ENCODE peak calls at places on chromosomes 5 and 9, in seven cellular contexts. H is stimulated activated CD4-positive, alpha-beta T cell treated with anti-CD3 and anti-CD28 coated beads, Interleukin-2, amount 100 ng/mL, for 24 hours; Q is NCI-H774; L is stimulated activated naive CD8-positive, alpha-beta T cell treated with anti-CD3 and anti-CD28 coated beads, Interleukin-15, amount 100 ng/mL, for 72 hours; Z is GM19239; G is GM03348; O is NCI-H2029. E is an unnamed sample.

GRCh38 chr9:136243631-136244030 is 2.0 kb downstream of the QSOX2 start:
- DNase-seq in Z (no peak), G (no peak), O (no peak), H (no peak), L (no peak), Q (no peak), E (no peak)

GRCh38 chr5:28766565-28767158 is 1728.3 kb upstream of the CDH9 start:
- DNase-seq in O (peak; percentile 6), H (no peak), L (no peak), Q (peak; percentile 49), G (peak; percentile 11), Z (no peak), E (peak; percentile 1)

GRCh38 chr5:73826301-73826700 is 200.3 kb downstream of the ARHGEF28 start:
- DNase-seq in L (no peak), H (no peak), G (no peak), Z (no peak), Q (no peak), O (peak; percentile 47), E (no peak)

GRCh38 chr5:76754765-76755164 is 38.8 kb downstream of the F2R start:
- DNase-seq in G (no peak), L (no peak), H (no peak), Q (no peak), O (no peak), Z (no peak), E (no peak)

GRCh38 chr9:127131871-127132270 is 9.4 kb upstream of the ANGPTL2 start:
- DNase-seq in H (no peak), O (no peak), Z (no peak), G (peak; percentile 56), Q (no peak), L (no peak), E (peak; percentile 69)

GRCh38 chr5:65924366-65925093 is 1.8 kb upstream of the ERBIN start:
- DNase-seq in G (no peak), H (no peak), Q (peak; percentile 46), Z (peak; percentile 12), L (no peak), O (peak; percentile 41), E (no peak)

GRCh38 chr5:16528382-16528849 is 62.8 kb upstream of the ZNF622 start:
- DNase-seq in O (no peak), G (no peak), Q (no peak), Z (no peak), H (no peak), L (no peak), E (no peak)

GRCh38 chr5:3509290-3509689 is 86.3 kb upstream of the IRX1 start:
- DNase-seq in G (no peak), Q (no peak), L (no peak), O (no peak), H (no peak), Z (no peak), E (no peak)

GRCh38 chr9:93900436-93900819 is 54.7 kb downstream of the BARX1 start:
- DNase-seq in O (no peak), H (no peak), L (no peak), G (peak; percentile 1), Q (no peak), Z (no peak), E (no peak)

GRCh38 chr5:83720805-83721431 is at the start of gene HAPLN1:
- DNase-seq in Q (no peak), O (no peak), Z (no peak), H (no peak), L (no peak), G (peak; percentile 24), E (no peak)

GRCh38 chr5:171518916-171519315 is 99.5 kb downstream of the FGF18 start:
- DNase-seq in H (no peak), L (no peak), Z (no peak), G (no peak), O (no peak), Q (no peak), E (no peak)

GRCh38 chr5:24188196-24188595 is 456.6 kb downstream of the CDH10 start:
- DNase-seq in Z (no peak), G (peak; percentile 32), Q (no peak), L (no peak), O (no peak), H (no peak), E (no peak)

GRCh38 chr9:92136184-92136858 is 21.1 kb upstream of the SPTLC1 start:
- DNase-seq in Q (no peak), L (no peak), Z (no peak), H (no peak), G (no peak), O (no peak), E (no peak)

GRCh38 chr9:78574354-78575036 is 277.6 kb downstream of the PSAT1 start:
- DNase-seq in Q (no peak), Z (no peak), H (no peak), O (no peak), G (no peak), L (no peak), E (no peak)

GRCh38 chr5:93925321-93925720 is 183.9 kb upstream of the POU5F2 start:
- DNase-seq in G (no peak), L (no peak), H (no peak), O (no peak), Z (no peak), Q (no peak), E (no peak)

GRCh38 chr9:89046832-89047231 is 55.6 kb downstream of the S1PR3 start:
- DNase-seq in L (no peak), O (no peak), Z (no peak), Q (no peak), H (no peak), G (peak; percentile 56), E (peak; percentile 72)

GRCh38 chr5:72586788-72587530 is 79.7 kb upstream of the ZNF366 start:
- DNase-seq in Z (no peak), Q (no peak), O (no peak), L (no peak), H (no peak), G (peak; percentile 48), E (no peak)

GRCh38 chr5:9544502-9545300 is 1.2 kb downstream of the SEMA5A start:
- DNase-seq in Z (peak; percentile 53), L (no peak), H (peak; percentile 69), G (peak; percentile 88), O (peak; percentile 49), Q (peak; percentile 76), E (peak; percentile 84)

GRCh38 chr5:61308699-61309098 is 23.4 kb upstream of the ZSWIM6 start:
- DNase-seq in Q (no peak), L (no peak), O (no peak), G (no peak), H (no peak), Z (no peak), E (no peak)

GRCh38 chr9:106701611-106702010 is 161.4 kb upstream of the ZNF462 start:
- DNase-seq in G (no peak), H (no peak), L (no peak), Z (no peak), O (no peak), Q (no peak), E (no peak)

GRCh38 chr9:108475813-108476212 is 380.0 kb downstream of the ACTL7B start:
- DNase-seq in O (no peak), Z (no peak), G (no peak), Q (no peak), L (no peak), H (no peak), E (no peak)

GRCh38 chr5:44536650-44537260 is 147.5 kb upstream of the FGF10 start:
- DNase-seq in Q (no peak), G (peak; percentile 48), H (peak; percentile 8), O (peak; percentile 3), Z (peak; percentile 4), L (no peak), E (peak; percentile 6)

GRCh38 chr9:133706651-133707050 is 31.5 kb downstream of the SARDH start:
- DNase-seq in Q (no peak), L (no peak), Z (no peak), G (no peak), O (no peak), H (no peak), E (no peak)

GRCh38 chr5:50995285-50995942 is 329.0 kb downstream of the PARP8 start:
- DNase-seq in Z (no peak), O (no peak), Q (no peak), G (no peak), H (no peak), L (no peak), E (no peak)

GRCh38 chr9:94865599-94866456 is 139.3 kb downstream of the AOPEP start:
- DNase-seq in O (peak; percentile 50), Q (no peak), G (no peak), Z (no peak), H (no peak), L (no peak), E (peak; percentile 52)

GRCh38 chr5:109418752-109419352 is 9.1 kb upstream of the PJA2 start:
- DNase-seq in L (no peak), H (no peak), Q (no peak), Z (no peak), O (no peak), G (no peak), E (no peak)

GRCh38 chr5:159003045-159004030 is 96.4 kb downstream of the EBF1 start:
- DNase-seq in G (peak; percentile 32), Q (no peak), H (no peak), L (no peak), Z (no peak), O (no peak), E (peak; percentile 90)

GRCh38 chr5:166330061-166330460 is 1961.4 kb upstream of the WWC1 start:
- DNase-seq in Z (no peak), Q (no peak), O (no peak), L (no peak), H (no peak), G (no peak), E (no peak)

GRCh38 chr5:68502531-68502930 is 287.0 kb downstream of the PIK3R1 start:
- DNase-seq in Q (no peak), Z (no peak), L (no peak), O (no peak), G (peak; percentile 11), H (no peak), E (peak; percentile 67)

E was measured in foreskin fibroblast.